ENCODE peak calls at places on chromosomes 6 and 20, in seven cellular contexts. L, Y, G, J, X, W and Z are unnamed samples. For H3K9me3, the result is how much of the 10 kb centered on the place peaks cover.

GRCh38 chr6:152089992-152090391 is 282.5 kb downstream of the ESR1 start:
- DNase-seq in W (peak), J (peak), X (no peak), L (no peak), G (peak), Y (no peak), Z (no peak)

GRCh38 chr20:63346131-63347080 is 14.7 kb downstream of the CHRNA4 start:
- DNase-seq in Y (no peak), G (no peak), L (peak), X (no peak), W (no peak), J (no peak), Z (no peak)

GRCh38 chr6:116954938-116955337 is 77.9 kb downstream of the RFX6 start:
- DNase-seq in J (no peak), G (no peak), W (no peak), X (no peak), L (peak), Y (peak), Z (peak)

GRCh38 chr6:41371461-41371991 is 36.1 kb downstream of the NCR2 start:
- DNase-seq in Y (peak), X (no peak), J (peak), L (peak), G (peak), W (peak), Z (peak)

GRCh38 chr20:58432190-58432954 is 43.3 kb downstream of the VAPB start:
- DNase-seq in L (no peak), W (no peak), J (no peak), Y (no peak), X (no peak), G (no peak), Z (no peak)

GRCh38 chr6:118886641-118887040 is 7.3 kb upstream of the ASF1A start:
- DNase-seq in W (no peak), L (no peak), Y (no peak), G (no peak), X (no peak), J (no peak), Z (no peak)

GRCh38 chr6:44050872-44051421 is 76.3 kb downstream of the MRPL14 start:
- DNase-seq in L (no peak), Y (peak), J (no peak), X (no peak), G (peak), W (no peak), Z (peak)

GRCh38 chr20:63639093-63639860 is 12.4 kb upstream of the GMEB2 start:
- DNase-seq in X (no peak), J (peak), G (peak), W (no peak), Y (peak), L (no peak), Z (peak)

GRCh38 chr6:47634210-47635047 is 64.0 kb upstream of the ADGRF4 start:
- DNase-seq in X (no peak), W (no peak), G (no peak), L (no peak), Y (no peak), J (no peak), Z (peak)

GRCh38 chr20:34921436-34921835 is 34.2 kb downstream of the GSS start:
- DNase-seq in Y (no peak), L (no peak), X (no peak), J (no peak), W (peak), G (no peak), Z (no peak)

GRCh38 chr20:6679086-6679485 is 88.4 kb upstream of the BMP2 start:
- DNase-seq in Y (no peak), J (no peak), L (no peak), W (no peak), X (no peak), G (no peak), Z (no peak)

GRCh38 chr6:155328539-155329459 is 14.5 kb upstream of the TFB1M start:
- DNase-seq in G (no peak), J (no peak), Y (peak), X (no peak), W (peak), L (peak), Z (peak)

GRCh38 chr6:81897793-81898192 is 145.3 kb upstream of the TENT5A start:
- DNase-seq in W (no peak), L (no peak), G (no peak), J (no peak), X (no peak), Y (peak), Z (peak)

GRCh38 chr20:49501917-49502316 is 19.4 kb upstream of the KCNB1 start:
- DNase-seq in W (peak), L (no peak), G (no peak), Y (no peak), X (no peak), J (no peak), Z (no peak)

GRCh38 chr20:15594296-15594695 is 979.0 kb downstream of the KIF16B start:
- DNase-seq in L (no peak), J (no peak), W (no peak), G (no peak), X (no peak), Y (peak), Z (no peak)

GRCh38 chr6:13486679-13487121 is 700 bp downstream of the GFOD1 start:
- DNase-seq in L (peak), G (peak), Y (peak), W (peak), X (no peak), J (peak), Z (peak)

GRCh38 chr6:115706981-115707380 is 353.7 kb downstream of the FRK start:
- DNase-seq in J (no peak), Y (no peak), G (no peak), W (no peak), X (no peak), L (no peak), Z (no peak)

GRCh38 chr6:45710304-45710821 is 305.3 kb downstream of the CLIC5 start:
- DNase-seq in Y (no peak), L (no peak), X (no peak), J (no peak), W (peak), G (no peak), Z (no peak)

GRCh38 chr6:39665871-39666270 is 59.3 kb downstream of the KIF6 start:
- DNase-seq in G (no peak), J (no peak), Y (no peak), W (peak), X (no peak), L (no peak), Z (no peak)

GRCh38 chr6:155196891-155197290 is 66.9 kb upstream of the CLDN20 start:
- DNase-seq in Y (no peak), X (no peak), W (no peak), G (no peak), J (no peak), L (no peak), Z (no peak)

GRCh38 chr20:25706793-25707192 is 10.1 kb upstream of the ZNF337 start:
- DNase-seq in L (no peak), Y (no peak), G (no peak), X (no peak), J (no peak), W (no peak), Z (no peak)

GRCh38 chr6:145891126-145891525 is 73.0 kb downstream of the SHPRH start:
- DNase-seq in X (no peak), Y (no peak), L (no peak), G (no peak), W (peak), J (no peak), Z (no peak)

GRCh38 chr6:5673016-5673415 is 333.7 kb downstream of the NRN1 start:
- DNase-seq in J (no peak), G (no peak), L (no peak), Y (no peak), X (no peak), W (no peak), Z (no peak)

GRCh38 chr20:53040678-53041674 is 68.8 kb downstream of the TSHZ2 start:
- DNase-seq in L (peak), Y (peak), W (peak), G (peak), J (no peak), X (no peak), Z (peak)

GRCh38 chr6:97656236-97656635 is 373.2 kb upstream of the MMS22L start:
- DNase-seq in X (no peak), J (no peak), W (no peak), Y (no peak), L (no peak), G (no peak), Z (no peak)

GRCh38 chr20:10367921-10368701 is 65.9 kb downstream of the MKKS start:
- DNase-seq in G (no peak), Y (no peak), L (no peak), X (no peak), J (no peak), W (no peak), Z (no peak)

GRCh38 chr20:16397053-16397452 is 176.2 kb downstream of the KIF16B start:
- DNase-seq in G (peak), X (no peak), Y (no peak), W (peak), L (peak), J (peak), Z (no peak)

GRCh38 chr6:108652375-108652774 is 91.7 kb downstream of the FOXO3 start:
- DNase-seq in J (no peak), L (no peak), G (no peak), Y (no peak), W (peak), X (no peak), Z (no peak)

GRCh38 chr20:50389437-50389807 is 120.8 kb upstream of the PTPN1 start:
- DNase-seq in J (peak), W (no peak), L (peak), X (no peak), G (peak), Y (peak), Z (peak)

GRCh38 chr6:50272611-50273010 is 222.9 kb upstream of the DEFB112 start:
- DNase-seq in Y (no peak), G (no peak), J (no peak), L (no peak), X (no peak), W (no peak), Z (no peak)

GRCh38 chr6:14706378-14706929 is 539.4 kb upstream of the JARID2 start:
- DNase-seq in L (no peak), Y (no peak), X (no peak), W (peak), G (peak), J (peak), Z (no peak)

GRCh38 chr6:68728124-68728523 is 93.0 kb downstream of the ADGRB3 start:
- DNase-seq in Y (no peak), X (no peak), W (no peak), L (no peak), G (no peak), J (no peak), Z (no peak)

GRCh38 chr6:38213275-38213674 is 393.7 kb downstream of the ZFAND3 start:
- DNase-seq in L (no peak), G (no peak), J (no peak), X (no peak), Y (no peak), W (no peak), Z (peak)

GRCh38 chr6:127092486-127092885 is 26.0 kb upstream of the RSPO3 start:
- DNase-seq in L (no peak), Y (no peak), G (no peak), W (peak), J (no peak), X (no peak), Z (no peak)

GRCh38 chr6:12748815-12749521 is 32.4 kb downstream of the PHACTR1 start:
- DNase-seq in G (no peak), Y (no peak), X (peak), W (peak), J (no peak), L (no peak), Z (no peak)

GRCh38 chr6:106752641-106753040 is 123.3 kb downstream of the QRSL1 start:
- DNase-seq in Y (no peak), G (no peak), J (no peak), X (no peak), L (no peak), W (no peak), Z (no peak)

GRCh38 chr6:42784739-42785498 is 3.1 kb downstream of the BICRAL start:
- DNase-seq in Y (no peak), J (peak), X (no peak), W (peak), G (no peak), L (peak), Z (no peak)

DNA sequence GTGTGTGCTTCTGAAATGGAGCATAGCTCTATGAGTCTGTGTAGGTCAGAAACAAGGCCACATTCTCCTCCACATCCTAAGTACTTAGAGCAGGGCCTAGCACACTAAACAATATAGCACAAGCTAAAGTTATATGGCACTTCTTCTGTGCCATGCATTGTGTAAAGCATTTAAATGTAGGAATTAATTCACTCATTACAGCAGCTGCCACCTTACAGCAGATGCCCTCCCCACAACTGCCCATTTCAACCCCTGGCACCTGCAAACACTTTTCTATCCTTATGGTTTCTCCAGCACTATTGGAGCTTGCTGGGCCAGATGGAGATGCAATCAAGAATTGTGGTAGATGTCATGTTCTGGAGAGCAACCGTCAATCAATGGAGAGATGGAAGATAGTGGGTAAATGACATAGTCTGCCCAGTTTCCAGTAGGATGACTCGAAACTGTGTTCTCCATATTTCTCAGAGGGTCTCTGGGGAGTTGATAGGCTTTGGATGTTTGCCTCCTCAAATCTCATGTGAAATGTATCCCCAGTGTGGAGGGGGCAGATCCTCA is 373.7 kb downstream of the DOK5 start:
- DNase-seq in X (no peak), L (no peak), W (no peak), Y (no peak), G (no peak), J (no peak), Z (no peak)
- H3K9me3 ChIP-seq in X (under half), L (under half), W (under half), Y (under half), G (under half), J (under half), Z (under half)

GRCh38 chr6:169469028-169469427 is 215.4 kb upstream of the THBS2 start:
- DNase-seq in G (no peak), Y (no peak), W (no peak), J (no peak), L (no peak), X (no peak), Z (no peak)
- H3K9me3 ChIP-seq in G (under half), Y (under half), W (under half), J (half or more), L (under half), X (under half), Z (under half)

DNA sequence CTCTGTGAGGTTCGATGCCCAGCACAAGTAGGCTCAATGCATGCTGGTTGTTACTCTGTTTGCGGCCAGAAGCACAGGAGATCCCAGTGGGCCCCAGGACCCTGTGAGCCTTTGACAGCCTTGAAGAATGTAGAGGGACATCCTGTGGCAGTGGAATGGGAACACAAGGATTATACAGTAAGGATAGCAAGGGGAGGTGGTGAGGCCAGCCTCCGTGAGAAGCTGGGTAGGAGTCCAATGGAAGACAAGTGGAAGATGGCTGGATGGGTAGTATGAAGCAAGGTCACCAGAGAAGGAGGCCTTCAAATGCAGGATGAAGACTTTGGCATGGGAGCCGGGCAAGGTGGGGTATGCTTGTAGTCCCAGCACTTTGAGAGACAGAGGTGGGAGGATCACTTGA is 622.9 kb upstream of the CDH4 start:
- DNase-seq in L (no peak), G (no peak), Y (no peak), W (no peak), J (no peak), X (no peak), Z (no peak)
- H3K9me3 ChIP-seq in L (under half), G (under half), Y (under half), W (under half), J (under half), X (under half), Z (under half)

GRCh38 chr20:46273701-46274100 is 34.6 kb downstream of the CDH22 start:
- DNase-seq in L (no peak), J (no peak), G (no peak), Y (no peak), X (no peak), W (no peak), Z (no peak)

GRCh38 chr20:46277602-46278001 is 30.7 kb downstream of the CDH22 start:
- DNase-seq in J (no peak), X (no peak), W (no peak), Y (no peak), L (no peak), G (no peak), Z (no peak)

GRCh38 chr20:46272389-46273047 is 35.8 kb downstream of the CDH22 start:
- DNase-seq in X (no peak), J (no peak), G (no peak), L (no peak), W (no peak), Y (no peak), Z (no peak)

GRCh38 chr20:46276531-46276930 is 31.8 kb downstream of the CDH22 start:
- DNase-seq in J (no peak), Y (no peak), G (no peak), W (peak), X (no peak), L (no peak), Z (no peak)

DNA sequence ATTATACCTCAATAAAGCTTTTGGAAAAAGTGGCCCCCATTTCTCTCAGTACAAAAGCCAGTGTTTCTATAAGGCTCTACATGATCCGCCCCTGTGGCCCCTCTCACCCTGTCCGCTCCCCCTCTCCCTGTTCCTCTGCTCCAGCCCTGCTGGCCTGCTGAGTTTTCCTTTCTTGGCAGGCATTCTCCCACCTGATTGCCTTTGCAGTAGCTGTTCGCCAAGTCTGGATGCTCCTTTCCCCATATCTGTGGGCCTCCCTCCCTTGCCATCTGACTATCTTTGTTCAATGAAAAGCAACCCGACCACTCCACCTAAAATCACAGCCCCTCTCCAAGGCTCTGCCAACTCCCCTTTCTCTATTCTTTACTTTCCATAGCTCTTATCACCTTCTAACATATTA is 33.2 kb downstream of the CDH22 start:
- DNase-seq in X (no peak), G (no peak), L (no peak), J (no peak), W (no peak), Y (no peak), Z (no peak)
- H3K9me3 ChIP-seq in X (under half), G (under half), L (under half), J (under half), W (under half), Y (under half), Z (under half)

DNA sequence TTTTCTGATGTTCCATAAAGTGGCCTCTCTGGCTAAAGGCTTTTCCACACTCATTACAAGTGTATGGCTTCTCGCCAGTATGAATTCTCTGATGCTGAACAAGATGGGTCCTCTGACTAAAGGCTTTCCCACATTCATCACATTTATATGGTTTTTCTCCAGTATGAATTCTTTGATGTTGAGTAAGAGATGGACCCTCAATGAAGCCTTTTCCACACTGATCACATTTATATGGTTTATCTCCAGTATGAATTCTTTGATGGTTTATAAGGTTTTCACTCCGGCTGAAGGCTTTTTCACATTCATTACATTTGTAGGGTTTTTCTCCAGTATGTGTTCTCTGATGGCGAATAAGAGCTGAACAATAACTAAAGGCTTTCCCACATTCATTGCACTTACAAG is 20.4 kb downstream of the ZNF184 start:
- DNase-seq in J (no peak), L (no peak), X (no peak), W (peak), G (no peak), Y (no peak), Z (no peak)
- H3K9me3 ChIP-seq in J (half or more), L (under half), X (under half), W (under half), G (under half), Y (under half), Z (under half)

DNA sequence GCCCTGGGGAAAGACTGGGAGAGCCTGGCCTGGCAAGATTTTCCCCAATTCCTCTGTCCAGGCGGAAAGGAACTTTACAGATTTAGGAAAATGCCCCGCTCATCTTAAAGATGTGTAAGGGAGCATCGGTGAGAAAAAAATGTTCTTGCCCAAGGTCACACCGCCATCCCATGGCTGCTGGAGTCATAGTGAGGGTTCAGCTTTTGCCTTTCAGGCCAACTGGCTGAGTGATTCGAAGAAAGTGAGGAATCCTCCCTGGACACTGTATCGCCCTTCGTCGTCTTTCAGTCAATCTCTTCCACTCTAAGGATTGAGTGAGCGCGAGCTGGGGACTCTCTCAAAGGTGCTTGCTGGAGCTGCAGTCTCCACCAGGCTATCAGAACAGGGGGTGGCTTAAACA is 1.4 kb downstream of the WFDC2 start:
- DNase-seq in X (no peak), G (no peak), W (peak), L (no peak), J (no peak), Y (no peak), Z (no peak)
- H3K9me3 ChIP-seq in X (under half), G (under half), W (under half), L (under half), J (under half), Y (under half), Z (under half)

GRCh38 chr6:33732385-33732784 is 14.3 kb downstream of the IP6K3 start:
- DNase-seq in X (no peak), G (no peak), J (no peak), Y (no peak), L (peak), W (no peak), Z (no peak)
- H3K9me3 ChIP-seq in X (under half), G (under half), J (under half), Y (under half), L (under half), W (under half), Z (under half)

GRCh38 chr20:31500527-31500926 is 13.7 kb upstream of the HM13 start:
- DNase-seq in J (no peak), G (no peak), Y (no peak), L (no peak), W (no peak), X (no peak), Z (no peak)

GRCh38 chr20:31496761-31497295 is 17.4 kb upstream of the HM13 start:
- DNase-seq in W (peak), J (peak), L (peak), X (no peak), Y (no peak), G (peak), Z (no peak)

GRCh38 chr20:31494131-31494530 is 19.0 kb downstream of the REM1 start:
- DNase-seq in J (no peak), G (no peak), X (no peak), L (no peak), Y (peak), W (peak), Z (no peak)

GRCh38 chr20:31497838-31498540 is 16.3 kb upstream of the HM13 start:
- DNase-seq in J (peak), Y (no peak), L (no peak), W (peak), G (peak), X (no peak), Z (no peak)
- H3K9me3 ChIP-seq in J (under half), Y (under half), L (under half), W (under half), G (under half), X (under half), Z (under half)